ENCODE peak calls at places on chromosomes 13 and 19, in eight cellular contexts. One of them, this sample, is unnamed.

GRCh38 chr19:37948362-37948761 is 41.4 kb downstream of the SIPA1L3 start:
- ATAC-seq in upper lobe of left lung: peak
- ATAC-seq in GM12878: no peak
- ATAC-seq in HepG2: no peak
- ATAC-seq in K562: no peak
- ATAC-seq in HCT116: no peak
- ATAC-seq in Panc1: no peak
- ATAC-seq in GM23338: no peak
- ATAC-seq in this sample: no peak

GRCh38 chr19:13031917-13032623 is 36.8 kb downstream of the NFIX start:
- ATAC-seq in upper lobe of left lung: no peak
- ATAC-seq in GM12878: no peak
- ATAC-seq in HepG2: peak
- ATAC-seq in K562: no peak
- ATAC-seq in HCT116: peak
- ATAC-seq in Panc1: peak
- ATAC-seq in GM23338: no peak
- ATAC-seq in this sample: peak

GRCh38 chr19:6258812-6259311 is 20.9 kb downstream of the MLLT1 start:
- ATAC-seq in upper lobe of left lung: no peak
- ATAC-seq in GM12878: no peak
- ATAC-seq in HepG2: no peak
- ATAC-seq in K562: no peak
- ATAC-seq in HCT116: no peak
- ATAC-seq in Panc1: no peak
- ATAC-seq in GM23338: no peak
- ATAC-seq in this sample: no peak

GRCh38 chr13:75766636-75767035 is 130.5 kb downstream of the LMO7 start:
- ATAC-seq in upper lobe of left lung: no peak
- ATAC-seq in GM12878: no peak
- ATAC-seq in HepG2: no peak
- ATAC-seq in K562: no peak
- ATAC-seq in HCT116: no peak
- ATAC-seq in Panc1: no peak
- ATAC-seq in GM23338: no peak
- ATAC-seq in this sample: no peak

GRCh38 chr19:38204728-38205127 is 19.3 kb downstream of the DPF1 start:
- ATAC-seq in upper lobe of left lung: no peak
- ATAC-seq in GM12878: no peak
- ATAC-seq in HepG2: no peak
- ATAC-seq in K562: no peak
- ATAC-seq in HCT116: no peak
- ATAC-seq in Panc1: no peak
- ATAC-seq in GM23338: no peak
- ATAC-seq in this sample: no peak

GRCh38 chr19:4367781-4368127 is 24.4 kb downstream of the MPND start:
- ATAC-seq in upper lobe of left lung: no peak
- ATAC-seq in GM12878: no peak
- ATAC-seq in HepG2: no peak
- ATAC-seq in K562: no peak
- ATAC-seq in HCT116: no peak
- ATAC-seq in Panc1: no peak
- ATAC-seq in GM23338: no peak
- ATAC-seq in this sample: no peak

GRCh38 chr13:28820099-28821051 is at the start of gene MTUS2:
- ATAC-seq in upper lobe of left lung: no peak
- ATAC-seq in GM12878: no peak
- ATAC-seq in HepG2: peak
- ATAC-seq in K562: no peak
- ATAC-seq in HCT116: no peak
- ATAC-seq in Panc1: peak
- ATAC-seq in GM23338: peak
- ATAC-seq in this sample: peak

GRCh38 chr19:42544146-42544545 is 15.9 kb upstream of the CEACAM1 start:
- ATAC-seq in upper lobe of left lung: no peak
- ATAC-seq in GM12878: no peak
- ATAC-seq in HepG2: no peak
- ATAC-seq in K562: no peak
- ATAC-seq in HCT116: no peak
- ATAC-seq in Panc1: no peak
- ATAC-seq in GM23338: no peak
- ATAC-seq in this sample: no peak

GRCh38 chr13:97911311-97912138 is 42.0 kb upstream of the IPO5 start:
- ATAC-seq in upper lobe of left lung: no peak
- ATAC-seq in GM12878: peak
- ATAC-seq in HepG2: peak
- ATAC-seq in K562: peak
- ATAC-seq in HCT116: peak
- ATAC-seq in Panc1: no peak
- ATAC-seq in GM23338: peak
- ATAC-seq in this sample: no peak

DNA sequence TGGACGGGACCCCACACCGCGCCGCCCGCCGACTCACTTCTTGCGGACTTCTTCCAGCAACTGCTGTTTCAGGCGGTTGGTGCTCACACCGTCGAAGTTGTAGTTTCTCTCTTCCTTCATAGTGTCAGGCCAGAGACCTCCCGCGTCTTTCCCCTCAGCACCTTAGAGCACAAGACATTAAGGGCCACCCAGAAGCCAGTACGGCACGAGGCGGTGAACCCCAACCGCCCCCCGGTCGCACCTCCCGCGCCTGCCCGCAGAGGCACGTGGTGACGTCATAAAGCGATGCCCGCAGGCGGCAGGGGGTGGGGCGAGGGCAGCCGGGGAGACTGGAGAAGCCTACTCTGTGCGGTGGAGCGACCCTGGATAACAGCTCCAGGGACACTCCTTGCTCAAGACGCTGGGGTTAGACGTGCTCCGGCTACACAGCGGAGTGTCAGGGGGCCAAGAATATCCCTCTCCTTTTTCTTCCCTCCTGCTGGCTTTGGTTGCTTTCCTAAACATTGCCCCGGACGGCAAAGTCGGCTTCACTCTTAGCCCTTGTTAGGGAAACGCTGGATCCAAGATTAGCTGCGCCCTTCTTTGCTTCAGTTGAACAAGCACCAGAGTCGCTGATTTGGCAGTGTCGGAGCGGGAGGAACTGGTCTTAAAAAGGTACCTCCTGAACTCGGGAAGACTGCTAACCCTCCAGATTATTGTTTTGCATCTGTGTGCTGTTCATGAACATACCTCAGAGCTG is at the start of gene CCDC169:
- ATAC-seq in upper lobe of left lung: peak
- ATAC-seq in GM12878: peak
- ATAC-seq in HepG2: peak
- ATAC-seq in K562: peak
- ATAC-seq in HCT116: no peak
- ATAC-seq in Panc1: peak
- ATAC-seq in GM23338: peak
- ATAC-seq in this sample: peak
- H3K4me3 ChIP-seq in upper lobe of left lung: peak
- H3K4me3 ChIP-seq in GM12878: peak
- H3K4me3 ChIP-seq in HepG2: peak
- H3K4me3 ChIP-seq in K562: peak
- H3K4me3 ChIP-seq in HCT116: no peak
- H3K4me3 ChIP-seq in Panc1: peak
- H3K4me3 ChIP-seq in GM23338: peak
- H3K4me3 ChIP-seq in this sample: peak

GRCh38 chr13:32964987-32965386 is 51.2 kb upstream of the KL start:
- ATAC-seq in upper lobe of left lung: no peak
- ATAC-seq in GM12878: no peak
- ATAC-seq in HepG2: no peak
- ATAC-seq in K562: no peak
- ATAC-seq in HCT116: no peak
- ATAC-seq in Panc1: no peak
- ATAC-seq in GM23338: no peak
- ATAC-seq in this sample: no peak

GRCh38 chr13:32969516-32969941 is 46.7 kb upstream of the KL start:
- ATAC-seq in upper lobe of left lung: no peak
- ATAC-seq in GM12878: peak
- ATAC-seq in HepG2: peak
- ATAC-seq in K562: no peak
- ATAC-seq in HCT116: no peak
- ATAC-seq in Panc1: no peak
- ATAC-seq in GM23338: no peak
- ATAC-seq in this sample: peak
- TF ChIP-seq POLR2AphosphoS5 in upper lobe of left lung: peak
- TF ChIP-seq POLR2AphosphoS5 in GM12878: no peak
- TF ChIP-seq POLR2AphosphoS5 in HepG2: no peak
- TF ChIP-seq POLR2AphosphoS5 in K562: no peak
- TF ChIP-seq POLR2AphosphoS5 in HCT116: no peak
- TF ChIP-seq POLR2AphosphoS5 in Panc1: no peak
- TF ChIP-seq POLR2AphosphoS5 in GM23338: no peak
- TF ChIP-seq POLR2AphosphoS5 in this sample: peak

DNA sequence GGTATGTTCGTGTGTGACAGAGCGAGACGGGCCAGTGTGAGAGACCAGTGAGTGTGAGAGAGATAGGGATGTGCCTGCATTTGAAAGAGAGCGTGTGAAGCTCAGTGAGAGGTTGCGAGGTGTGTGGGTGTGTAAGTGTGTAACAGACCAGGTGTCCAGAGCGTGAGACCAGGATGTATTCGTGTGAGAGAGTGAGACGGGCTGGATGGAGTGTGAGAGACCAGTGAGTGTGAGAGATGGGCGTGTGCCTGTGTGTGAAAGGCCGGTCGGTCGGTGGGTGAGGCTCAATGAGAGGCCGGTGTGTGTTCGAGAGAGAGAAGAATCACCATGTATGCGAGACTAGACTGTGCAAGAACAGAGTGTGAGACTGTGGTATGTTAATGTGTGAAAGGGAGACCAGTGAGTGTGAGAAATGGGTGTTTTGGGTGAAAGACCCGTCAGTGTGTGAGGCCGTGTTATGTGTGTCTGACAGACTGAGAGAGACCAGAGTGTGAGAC is 675 bp downstream of the ZNF471 start:
- ATAC-seq in upper lobe of left lung: peak
- ATAC-seq in GM12878: no peak
- ATAC-seq in HepG2: no peak
- ATAC-seq in K562: no peak
- ATAC-seq in HCT116: no peak
- ATAC-seq in Panc1: no peak
- ATAC-seq in GM23338: no peak
- ATAC-seq in this sample: no peak
- H3K4me3 ChIP-seq in upper lobe of left lung: peak
- H3K4me3 ChIP-seq in GM12878: no peak
- H3K4me3 ChIP-seq in HepG2: no peak
- H3K4me3 ChIP-seq in K562: no peak
- H3K4me3 ChIP-seq in HCT116: no peak
- H3K4me3 ChIP-seq in Panc1: peak
- H3K4me3 ChIP-seq in GM23338: peak
- H3K4me3 ChIP-seq in this sample: peak

GRCh38 chr19:8253678-8254077 is 44.5 kb downstream of the CERS4 start:
- ATAC-seq in upper lobe of left lung: no peak
- ATAC-seq in GM12878: no peak
- ATAC-seq in HepG2: no peak
- ATAC-seq in K562: no peak
- ATAC-seq in HCT116: no peak
- ATAC-seq in Panc1: no peak
- ATAC-seq in GM23338: no peak
- ATAC-seq in this sample: no peak

GRCh38 chr19:8250596-8250995 is 41.4 kb downstream of the CERS4 start:
- ATAC-seq in upper lobe of left lung: no peak
- ATAC-seq in GM12878: no peak
- ATAC-seq in HepG2: no peak
- ATAC-seq in K562: no peak
- ATAC-seq in HCT116: no peak
- ATAC-seq in Panc1: no peak
- ATAC-seq in GM23338: no peak
- ATAC-seq in this sample: no peak

GRCh38 chr19:8251025-8251472 is 41.9 kb downstream of the CERS4 start:
- ATAC-seq in upper lobe of left lung: peak
- ATAC-seq in GM12878: no peak
- ATAC-seq in HepG2: no peak
- ATAC-seq in K562: no peak
- ATAC-seq in HCT116: no peak
- ATAC-seq in Panc1: no peak
- ATAC-seq in GM23338: no peak
- ATAC-seq in this sample: peak

GRCh38 chr19:8254286-8255001 is 45.3 kb downstream of the CERS4 start:
- ATAC-seq in upper lobe of left lung: no peak
- ATAC-seq in GM12878: no peak
- ATAC-seq in HepG2: no peak
- ATAC-seq in K562: no peak
- ATAC-seq in HCT116: no peak
- ATAC-seq in Panc1: no peak
- ATAC-seq in GM23338: no peak
- ATAC-seq in this sample: no peak

DNA sequence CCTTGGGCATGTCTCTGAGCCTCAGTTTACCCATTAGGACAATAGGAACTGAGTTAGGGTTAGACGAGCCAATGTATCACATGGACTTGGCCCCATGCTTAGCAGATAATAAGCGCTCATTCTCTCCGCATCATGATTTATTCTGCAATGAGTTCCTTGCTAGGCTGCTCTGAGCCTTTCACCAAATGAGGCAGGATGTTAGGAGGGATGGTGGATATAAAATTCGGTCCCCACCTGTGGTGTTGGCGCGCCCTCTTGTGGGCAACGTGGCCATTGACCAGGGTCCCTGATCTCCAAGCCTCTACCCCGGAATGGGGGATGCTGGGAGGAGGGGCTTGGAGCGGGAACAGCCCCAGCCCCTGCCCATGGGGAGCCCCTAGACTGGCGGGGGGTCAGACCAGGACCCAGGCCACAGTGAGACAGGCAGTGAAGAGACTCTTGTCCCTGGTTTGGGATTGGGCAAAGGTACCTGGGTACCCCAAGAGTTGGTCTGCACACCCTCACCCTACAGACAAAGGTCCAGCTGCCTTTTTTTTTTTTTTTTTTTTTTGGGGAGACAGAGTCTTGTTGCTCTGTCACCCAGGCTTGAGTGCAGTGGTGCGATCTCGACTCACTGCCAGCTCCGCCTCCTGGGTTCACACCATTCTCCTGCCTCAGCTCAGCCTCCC is 43.9 kb downstream of the CERS4 start:
- ATAC-seq in upper lobe of left lung: peak
- ATAC-seq in GM12878: peak
- ATAC-seq in HepG2: peak
- ATAC-seq in K562: peak
- ATAC-seq in HCT116: peak
- ATAC-seq in Panc1: peak
- ATAC-seq in GM23338: peak
- ATAC-seq in this sample: peak
- TF ChIP-seq POLR2AphosphoS5 in upper lobe of left lung: no peak
- TF ChIP-seq POLR2AphosphoS5 in GM12878: no peak
- TF ChIP-seq POLR2AphosphoS5 in HepG2: no peak
- TF ChIP-seq POLR2AphosphoS5 in K562: no peak
- TF ChIP-seq POLR2AphosphoS5 in HCT116: no peak
- TF ChIP-seq POLR2AphosphoS5 in Panc1: no peak
- TF ChIP-seq POLR2AphosphoS5 in GM23338: no peak
- TF ChIP-seq POLR2AphosphoS5 in this sample: no peak

This sample was measured in gastroesophageal sphincter.